ENCODE peak calls at places on chromosomes 13 and 19, in four cellular contexts. One of them, this sample, is unnamed.

GRCh38 chr13:90950134-90950533 is 397.4 kb upstream of the MIR17HG start:
- DNase-seq in stomach: no peak
- DNase-seq in cardiac muscle cell: no peak
- DNase-seq in fibroblast of mammary gland: no peak
- DNase-seq in this sample: no peak

GRCh38 chr13:26664942-26665341 is 95.6 kb downstream of the GPR12 start:
- DNase-seq in stomach: no peak
- DNase-seq in cardiac muscle cell: no peak
- DNase-seq in fibroblast of mammary gland: no peak
- DNase-seq in this sample: no peak

GRCh38 chr13:40486518-40487163 is 179.8 kb downstream of the FOXO1 start:
- DNase-seq in stomach: no peak
- DNase-seq in cardiac muscle cell: no peak
- DNase-seq in fibroblast of mammary gland: no peak
- DNase-seq in this sample: no peak

GRCh38 chr19:1279782-1280341 is 4.5 kb downstream of the FAM174C start:
- DNase-seq in stomach: peak; percentile 87
- DNase-seq in cardiac muscle cell: peak; percentile 87
- DNase-seq in fibroblast of mammary gland: peak; percentile 84
- DNase-seq in this sample: peak; percentile 83

GRCh38 chr19:5369962-5370367 is 29.4 kb upstream of the PTPRS start:
- DNase-seq in stomach: peak; percentile 69
- DNase-seq in cardiac muscle cell: peak; percentile 50
- DNase-seq in fibroblast of mammary gland: peak; percentile 28
- DNase-seq in this sample: peak; percentile 66

GRCh38 chr13:91078093-91078679 is 269.3 kb upstream of the MIR17HG start:
- DNase-seq in stomach: no peak
- DNase-seq in cardiac muscle cell: peak; percentile 44
- DNase-seq in fibroblast of mammary gland: no peak
- DNase-seq in this sample: peak; percentile 36

GRCh38 chr19:14162871-14163297 is 26.5 kb upstream of the ASF1B start:
- DNase-seq in stomach: no peak
- DNase-seq in cardiac muscle cell: no peak
- DNase-seq in fibroblast of mammary gland: no peak
- DNase-seq in this sample: no peak

GRCh38 chr13:33272531-33273124 is 12.9 kb downstream of the STARD13 start:
- DNase-seq in stomach: peak; percentile 54
- DNase-seq in cardiac muscle cell: no peak
- DNase-seq in fibroblast of mammary gland: peak; percentile 43
- DNase-seq in this sample: no peak

GRCh38 chr19:38838208-38838985 is 6.8 kb upstream of the ECH1 start:
- DNase-seq in stomach: peak; percentile 67
- DNase-seq in cardiac muscle cell: no peak
- DNase-seq in fibroblast of mammary gland: no peak
- DNase-seq in this sample: peak; percentile 92

GRCh38 chr19:413756-414420 is 4.9 kb upstream of the C2CD4C start:
- DNase-seq in stomach: no peak
- DNase-seq in cardiac muscle cell: no peak
- DNase-seq in fibroblast of mammary gland: no peak
- DNase-seq in this sample: no peak

GRCh38 chr19:16400911-16401675 is 70.7 kb downstream of the EPS15L1 start:
- DNase-seq in stomach: no peak
- DNase-seq in cardiac muscle cell: no peak
- DNase-seq in fibroblast of mammary gland: peak; percentile 54
- DNase-seq in this sample: no peak

GRCh38 chr19:2777952-2778683 is 5.0 kb downstream of the SGTA start:
- DNase-seq in stomach: no peak
- DNase-seq in cardiac muscle cell: no peak
- DNase-seq in fibroblast of mammary gland: no peak
- DNase-seq in this sample: no peak

GRCh38 chr13:32426191-32426980 is 1.5 kb downstream of the N4BP2L1 start:
- DNase-seq in stomach: no peak
- DNase-seq in cardiac muscle cell: no peak
- DNase-seq in fibroblast of mammary gland: no peak
- DNase-seq in this sample: no peak

DNA sequence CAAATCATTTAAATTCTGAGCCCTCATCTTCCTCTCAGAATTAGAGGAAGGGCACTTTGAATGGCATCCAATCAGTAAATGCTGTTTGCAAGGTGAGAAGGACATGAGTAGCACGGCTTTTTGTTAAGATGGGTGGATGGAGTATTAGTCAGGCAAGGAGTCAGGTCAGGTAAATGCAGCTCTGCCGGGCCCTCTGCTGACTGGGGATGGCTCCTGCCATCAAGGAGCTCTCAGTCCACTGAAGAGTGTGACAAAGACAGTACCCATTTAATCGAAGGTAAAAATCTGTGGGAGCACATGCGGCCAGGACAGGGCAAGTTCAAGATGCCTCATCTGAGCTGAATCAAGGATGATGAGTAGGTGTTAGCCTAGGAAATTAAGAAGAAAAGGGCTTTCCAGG is 670.3 kb upstream of the ARGLU1 start:
- DNase-seq in stomach: no peak
- DNase-seq in cardiac muscle cell: no peak
- DNase-seq in fibroblast of mammary gland: no peak
- DNase-seq in this sample: no peak
- TF ChIP-seq CTCF in stomach: no peak
- TF ChIP-seq CTCF in cardiac muscle cell: no peak
- TF ChIP-seq CTCF in fibroblast of mammary gland: no peak
- TF ChIP-seq CTCF in this sample: no peak

DNA sequence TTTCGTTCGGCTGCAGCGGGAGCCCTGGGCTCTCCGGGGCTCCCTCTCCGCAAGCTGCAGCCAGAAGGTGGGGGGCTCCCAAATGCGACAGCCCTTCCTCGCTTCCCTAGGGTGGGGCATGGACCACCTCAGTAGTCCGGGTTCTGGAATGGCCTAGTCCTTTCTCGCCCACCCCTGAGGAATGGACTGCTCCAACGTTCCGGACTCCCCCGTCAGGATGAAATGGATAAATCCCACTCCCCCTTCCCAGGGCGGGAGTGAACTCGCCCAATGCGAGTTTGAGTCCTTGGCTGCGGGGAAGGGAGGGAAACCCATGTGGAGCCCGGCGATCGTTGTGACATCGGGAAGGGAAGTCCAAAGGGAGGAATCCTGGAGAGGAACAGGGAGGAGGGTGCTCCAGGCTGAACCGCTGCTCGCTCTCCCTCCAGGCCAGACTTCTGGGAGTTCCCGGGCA is 5.5 kb downstream of the HRC start:
- DNase-seq in stomach: peak; percentile 58
- DNase-seq in cardiac muscle cell: peak; percentile 82
- DNase-seq in fibroblast of mammary gland: peak; percentile 84
- DNase-seq in this sample: peak; percentile 89
- TF ChIP-seq CTCF in stomach: no peak
- TF ChIP-seq CTCF in cardiac muscle cell: no peak
- TF ChIP-seq CTCF in fibroblast of mammary gland: no peak
- TF ChIP-seq CTCF in this sample: no peak

GRCh38 chr13:88887045-88887662 is 1216.0 kb downstream of the SLITRK5 start:
- DNase-seq in stomach: no peak
- DNase-seq in cardiac muscle cell: peak; percentile 2
- DNase-seq in fibroblast of mammary gland: no peak
- DNase-seq in this sample: no peak
- TF ChIP-seq CTCF in stomach: no peak
- TF ChIP-seq CTCF in cardiac muscle cell: no peak
- TF ChIP-seq CTCF in fibroblast of mammary gland: no peak
- TF ChIP-seq CTCF in this sample: no peak

GRCh38 chr13:20609145-20609544 is 42.2 kb downstream of the IFT88 start:
- DNase-seq in stomach: no peak
- DNase-seq in cardiac muscle cell: no peak
- DNase-seq in fibroblast of mammary gland: peak; percentile 89
- DNase-seq in this sample: peak; percentile 68

GRCh38 chr13:20608438-20609020 is 41.6 kb downstream of the IFT88 start:
- DNase-seq in stomach: no peak
- DNase-seq in cardiac muscle cell: no peak
- DNase-seq in fibroblast of mammary gland: peak; percentile 3
- DNase-seq in this sample: no peak

GRCh38 chr13:20607015-20607414 is 40.1 kb downstream of the IFT88 start:
- DNase-seq in stomach: no peak
- DNase-seq in cardiac muscle cell: no peak
- DNase-seq in fibroblast of mammary gland: no peak
- DNase-seq in this sample: no peak

DNA sequence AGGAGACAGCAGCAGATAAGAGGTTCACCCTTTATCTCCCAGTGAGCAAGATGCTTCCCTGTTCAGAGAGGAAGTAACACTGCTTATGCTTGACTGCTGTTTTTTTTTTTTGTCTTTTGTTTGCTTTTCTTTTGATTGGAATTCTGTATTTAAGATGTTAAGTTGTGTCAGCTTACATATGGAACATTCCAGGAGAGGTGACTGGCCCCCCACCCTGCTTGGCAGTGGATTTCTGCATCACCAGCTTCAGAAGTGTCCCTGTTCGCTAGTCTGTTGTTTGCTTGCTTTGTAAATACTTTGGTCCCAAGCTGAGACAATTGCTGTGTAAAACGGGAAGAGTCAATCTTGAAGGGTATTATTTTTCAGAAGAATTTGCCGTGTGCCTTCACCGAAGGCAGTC is 43.0 kb downstream of the IFT88 start:
- DNase-seq in stomach: no peak
- DNase-seq in cardiac muscle cell: no peak
- DNase-seq in fibroblast of mammary gland: no peak
- DNase-seq in this sample: no peak
- TF ChIP-seq CTCF in stomach: no peak
- TF ChIP-seq CTCF in cardiac muscle cell: no peak
- TF ChIP-seq CTCF in fibroblast of mammary gland: no peak
- TF ChIP-seq CTCF in this sample: no peak

GRCh38 chr13:30932481-30933333 is at the start of gene TEX26:
- DNase-seq in stomach: no peak
- DNase-seq in cardiac muscle cell: peak; percentile 60
- DNase-seq in fibroblast of mammary gland: no peak
- DNase-seq in this sample: no peak
- TF ChIP-seq CTCF in stomach: no peak
- TF ChIP-seq CTCF in cardiac muscle cell: peak; percentile 40
- TF ChIP-seq CTCF in fibroblast of mammary gland: no peak
- TF ChIP-seq CTCF in this sample: no peak

GRCh38 chr19:18278521-18279265 is 2.7 kb downstream of the JUND start:
- DNase-seq in stomach: peak; percentile 52
- DNase-seq in cardiac muscle cell: no peak
- DNase-seq in fibroblast of mammary gland: no peak
- DNase-seq in this sample: no peak
- TF ChIP-seq CTCF in stomach: no peak
- TF ChIP-seq CTCF in cardiac muscle cell: peak; percentile 38
- TF ChIP-seq CTCF in fibroblast of mammary gland: peak; percentile 26
- TF ChIP-seq CTCF in this sample: no peak

DNA sequence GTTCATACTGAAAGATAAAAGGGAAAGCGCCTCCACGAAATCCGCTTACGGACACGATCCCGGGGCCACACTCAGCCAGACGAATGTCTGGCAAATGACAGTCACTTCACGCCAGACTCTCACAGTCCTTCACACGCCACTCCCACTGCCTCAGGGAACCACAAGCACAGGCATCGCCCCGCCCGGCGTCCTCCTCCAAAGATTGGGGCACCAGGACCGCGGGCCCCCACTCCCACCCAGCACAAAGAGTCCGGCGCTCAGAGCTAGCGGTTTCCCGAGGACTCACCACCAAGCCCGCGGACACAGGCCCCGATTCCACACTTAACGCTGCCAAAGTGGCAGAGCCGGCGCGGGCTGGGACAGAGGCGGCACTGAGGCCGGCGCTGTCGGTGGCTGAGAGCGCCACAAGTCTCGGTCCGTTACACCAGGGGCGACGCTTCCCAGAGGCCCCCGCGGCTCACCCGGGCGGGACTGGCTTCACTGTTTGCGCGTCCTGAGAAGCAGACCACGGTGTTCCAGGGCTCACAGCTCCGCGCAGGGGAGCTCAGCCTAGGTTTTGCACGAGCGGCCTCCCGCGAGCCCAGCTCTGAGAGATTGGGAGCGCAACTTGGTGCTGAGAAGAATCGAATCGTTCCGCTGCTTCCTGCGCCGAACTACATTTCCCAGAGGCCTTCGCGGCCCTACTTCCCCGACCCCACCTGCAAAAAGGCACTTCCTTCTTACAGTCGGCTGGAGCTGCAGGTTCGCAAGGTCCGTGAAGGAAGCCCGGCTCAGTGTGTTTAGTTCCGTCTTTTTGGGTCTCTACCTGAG is at the start of gene ZNF569:
- DNase-seq in stomach: peak; percentile 90
- DNase-seq in cardiac muscle cell: peak; percentile 91
- DNase-seq in fibroblast of mammary gland: peak; percentile 94
- DNase-seq in this sample: peak; percentile 84
- TF ChIP-seq CTCF in stomach: no peak
- TF ChIP-seq CTCF in cardiac muscle cell: no peak
- TF ChIP-seq CTCF in fibroblast of mammary gland: no peak
- TF ChIP-seq CTCF in this sample: no peak